ENCODE peak calls at places on chromosomes 3 and 15, in four cellular contexts. N, L, T and Z are unnamed samples.

GRCh38 chr3:176939022-176939817 is 258.1 kb downstream of the TBL1XR1 start:
- DNase-seq in N (no peak), L (no peak), T (peak), Z (peak)

GRCh38 chr3:73255609-73256029 is 194.2 kb downstream of the EBLN2 start:
- DNase-seq in N (no peak), L (no peak), T (peak), Z (peak)

GRCh38 chr3:171514466-171514865 is 54.3 kb upstream of the TNIK start:
- DNase-seq in N (no peak), L (no peak), T (no peak), Z (no peak)

GRCh38 chr3:143736651-143737050 is 111.6 kb downstream of the SLC9A9 start:
- DNase-seq in N (no peak), L (no peak), T (no peak), Z (no peak)

GRCh38 chr3:172355836-172356235 is 92.4 kb downstream of the GHSR start:
- DNase-seq in N (no peak), L (no peak), T (no peak), Z (no peak)

GRCh38 chr3:159239054-159239453 is 437.2 kb downstream of the MFSD1 start:
- DNase-seq in N (no peak), L (no peak), T (no peak), Z (no peak)

GRCh38 chr15:58165661-58166060 is 27.5 kb downstream of the AQP9 start:
- DNase-seq in N (no peak), L (peak), T (peak), Z (no peak)

GRCh38 chr3:127114337-127115070 is 78.4 kb upstream of the PRR23E start:
- DNase-seq in N (no peak), L (no peak), T (peak), Z (peak)

GRCh38 chr15:101091080-101092017 is 160.5 kb downstream of the CHSY1 start:
- DNase-seq in N (peak), L (peak), T (no peak), Z (no peak)

GRCh38 chr3:172320468-172320867 is 127.8 kb downstream of the GHSR start:
- DNase-seq in N (no peak), L (no peak), T (no peak), Z (no peak)

GRCh38 chr15:90343391-90343790 is 8.7 kb upstream of the ZNF774 start:
- DNase-seq in N (no peak), L (no peak), T (no peak), Z (no peak)

GRCh38 chr3:159751754-159752153 is 236.9 kb upstream of the IL12A start:
- DNase-seq in N (no peak), L (no peak), T (no peak), Z (no peak)

GRCh38 chr3:71614426-71614825 is 30.9 kb upstream of the FOXP1 start:
- DNase-seq in N (no peak), L (no peak), T (no peak), Z (no peak)

GRCh38 chr3:88059380-88060160 is 515 bp downstream of the ZNF654 start:
- DNase-seq in N (no peak), L (peak), T (no peak), Z (no peak)

GRCh38 chr3:143658116-143658515 is 190.2 kb downstream of the SLC9A9 start:
- DNase-seq in N (no peak), L (no peak), T (no peak), Z (no peak)

GRCh38 chr3:155682437-155682836 is 62.4 kb downstream of the PLCH1 start:
- DNase-seq in N (no peak), L (no peak), T (no peak), Z (no peak)

GRCh38 chr3:114790752-114791151 is 356.3 kb downstream of the ZBTB20 start:
- DNase-seq in N (no peak), L (no peak), T (no peak), Z (no peak)

GRCh38 chr3:56969851-56970250 is 90.6 kb upstream of the SPATA12 start:
- DNase-seq in N (no peak), L (no peak), T (no peak), Z (no peak)

GRCh38 chr3:174498638-174499037 is 360.5 kb upstream of the NAALADL2 start:
- DNase-seq in N (no peak), L (no peak), T (no peak), Z (no peak)

GRCh38 chr3:27559835-27560234 is 75.7 kb upstream of the SLC4A7 start:
- DNase-seq in N (no peak), L (peak), T (no peak), Z (no peak)

GRCh38 chr15:29134239-29134638 is 135.4 kb downstream of the NSMCE3 start:
- DNase-seq in N (no peak), L (no peak), T (no peak), Z (no peak)

GRCh38 chr15:57122080-57122845 is 203.8 kb downstream of the TCF12 start:
- DNase-seq in N (no peak), L (no peak), T (no peak), Z (no peak)

GRCh38 chr3:197750396-197750831 is 731 bp downstream of the FYTTD1 start:
- DNase-seq in N (peak), L (peak), T (no peak), Z (no peak)

GRCh38 chr3:74897006-74897405 is 282.5 kb upstream of the CNTN3 start:
- DNase-seq in N (no peak), L (no peak), T (no peak), Z (no peak)

GRCh38 chr3:188349963-188350332 is 196.0 kb downstream of the LPP start:
- DNase-seq in N (no peak), L (no peak), T (no peak), Z (no peak)

GRCh38 chr3:44492496-44492895 is 15.0 kb upstream of the ZNF445 start:
- DNase-seq in N (no peak), L (no peak), T (no peak), Z (no peak)

GRCh38 chr15:74123131-74123429 is 7.3 kb upstream of the ISLR2 start:
- DNase-seq in N (no peak), L (no peak), T (no peak), Z (no peak)

GRCh38 chr3:30972449-30972848 is 78.0 kb upstream of the GADL1 start:
- DNase-seq in N (no peak), L (no peak), T (no peak), Z (no peak)

GRCh38 chr15:40844543-40844981 is 714 bp downstream of the SPINT1 start:
- DNase-seq in N (no peak), L (peak), T (no peak), Z (no peak)